ENCODE peak calls at places on chromosomes 13 and 19, in eight cellular contexts. P is ELF-1, F is retinal pigment epithelial cell, N is AG04449, M is cardiac fibroblast, S is posterior vena cava, E is K562, V is T follicular helper cell. L is an unnamed sample.

GRCh38 chr13:69704311-69704710 is 403.3 kb upstream of the ATXN8OS start:
- DNase-seq in P (no peak), F (no peak), N (no peak), M (no peak), S (no peak), E (no peak), V (no peak), L (no peak)

GRCh38 chr19:38422405-38422804 is 3.6 kb downstream of the RASGRP4 start:
- DNase-seq in P (no peak), F (no peak), N (no peak), M (no peak), S (no peak), E (no peak), V (no peak), L (no peak)

GRCh38 chr13:30804474-30804873 is 69.1 kb downstream of the ALOX5AP start:
- DNase-seq in P (no peak), F (no peak), N (no peak), M (peak; percentile 9), S (no peak), E (no peak), V (no peak), L (no peak)

GRCh38 chr13:102847272-102848234 is 1.7 kb downstream of the ERCC5 start:
- DNase-seq in P (peak; percentile 20), F (no peak), N (no peak), M (peak; percentile 66), S (no peak), E (no peak), V (no peak), L (no peak)

GRCh38 chr13:28542804-28543203 is 47.9 kb upstream of the FLT1 start:
- DNase-seq in P (no peak), F (no peak), N (no peak), M (no peak), S (no peak), E (no peak), V (no peak), L (no peak)

GRCh38 chr19:4390862-4391693 is 9.3 kb downstream of the SH3GL1 start:
- DNase-seq in P (no peak), F (peak; percentile 86), N (no peak), M (no peak), S (no peak), E (no peak), V (no peak), L (no peak)

GRCh38 chr13:63842102-63842501 is 2426.5 kb upstream of the PCDH20 start:
- DNase-seq in P (no peak), F (no peak), N (no peak), M (no peak), S (no peak), E (no peak), V (no peak), L (no peak)

GRCh38 chr19:6060600-6061391 is 49.5 kb downstream of the RFX2 start:
- DNase-seq in P (peak; percentile 42), F (peak; percentile 90), N (no peak), M (peak; percentile 17), S (peak; percentile 84), E (peak; percentile 92), V (peak; percentile 10), L (no peak)

GRCh38 chr19:48090281-48090802 is 20.3 kb downstream of the PLA2G4C start:
- DNase-seq in P (no peak), F (no peak), N (no peak), M (no peak), S (peak; percentile 20), E (no peak), V (no peak), L (no peak)

L was measured in HEK293T.